ENCODE peak calls at places on chromosome 14, in nine cellular contexts. H is stimulated activated CD4-positive, alpha-beta T cell treated with anti-CD3 and anti-CD28 coated beads, Interleukin-4, amount 100 ng/mL, for 48 hours; T is AG04450; I is GM23248; G is A172; D is neural crest cell; P is NCI-H774; E is HTR-8/SVneo; J is H9. O is an unnamed sample.

GRCh38 chr14:103847954-103848719 is 762 bp upstream of the PPP1R13B start:
- DNase-seq in D (peak), E (no peak), H (no peak), P (peak), J (peak), I (peak), T (no peak), G (no peak), O (peak)

GRCh38 chr14:33229269-33229924 is 290.7 kb downstream of the NPAS3 start:
- DNase-seq in D (no peak), T (no peak), G (peak), P (no peak), E (no peak), I (peak), J (no peak), H (no peak), O (no peak)

GRCh38 chr14:21063479-21063878 is 5.9 kb downstream of the RNASE8 start:
- DNase-seq in H (no peak), T (peak), D (no peak), G (peak), I (peak), E (peak), J (no peak), P (no peak), O (no peak)

GRCh38 chr14:97604731-97605130 is 807.5 kb downstream of the VRK1 start:
- DNase-seq in I (no peak), G (no peak), H (no peak), J (no peak), D (no peak), T (no peak), P (no peak), E (no peak), O (no peak)

GRCh38 chr14:76456891-76457586 is 81.1 kb downstream of the ESRRB start:
- DNase-seq in G (no peak), T (no peak), H (no peak), E (no peak), I (no peak), J (no peak), D (no peak), P (no peak), O (no peak)

GRCh38 chr14:73895939-73896338 is 9.3 kb downstream of the ZNF410 start:
- DNase-seq in E (no peak), I (no peak), D (no peak), J (no peak), H (no peak), T (no peak), P (no peak), G (no peak), O (no peak)

GRCh38 chr14:92728781-92729364 is 19.6 kb downstream of the LGMN start:
- DNase-seq in H (peak), E (no peak), D (no peak), I (no peak), P (peak), G (peak), J (no peak), T (no peak), O (no peak)

GRCh38 chr14:64788706-64789105 is 84.5 kb downstream of the PLEKHG3 start:
- DNase-seq in P (no peak), D (no peak), T (peak), G (peak), E (peak), I (peak), J (no peak), H (no peak), O (no peak)

GRCh38 chr14:90717916-90718315 is 98.3 kb downstream of the TTC7B start:
- DNase-seq in J (no peak), T (no peak), G (no peak), E (no peak), I (no peak), H (no peak), P (no peak), D (no peak), O (no peak)

GRCh38 chr14:61218765-61219164 is 62.4 kb downstream of the TMEM30B start:
- DNase-seq in I (peak), E (no peak), H (no peak), D (no peak), P (no peak), J (no peak), T (no peak), G (no peak), O (no peak)

GRCh38 chr14:72070458-72070857 is 138.2 kb downstream of the RGS6 start:
- DNase-seq in E (no peak), P (no peak), D (no peak), G (no peak), J (no peak), I (no peak), H (no peak), T (no peak), O (no peak)

GRCh38 chr14:20606190-20606901 is 15.2 kb upstream of the RNASE12 start:
- DNase-seq in H (no peak), T (no peak), E (no peak), J (peak), P (peak), G (peak), D (no peak), I (peak), O (peak)

GRCh38 chr14:60658909-60659585 is 9.8 kb upstream of the SIX1 start:
- DNase-seq in G (no peak), D (no peak), J (no peak), I (no peak), P (no peak), E (no peak), H (no peak), T (no peak), O (no peak)

GRCh38 chr14:23416801-23417200 is 8.7 kb upstream of the MYH6 start:
- DNase-seq in G (no peak), E (no peak), J (no peak), T (no peak), D (no peak), I (no peak), P (no peak), H (no peak), O (no peak)

GRCh38 chr14:26622611-26623010 is 24.8 kb upstream of the NOVA1 start:
- DNase-seq in G (no peak), J (no peak), T (no peak), D (no peak), E (no peak), I (no peak), P (no peak), H (no peak), O (no peak)

GRCh38 chr14:20996521-20996920 is 2.6 kb upstream of the SLC39A2 start:
- DNase-seq in H (no peak), G (no peak), P (no peak), E (no peak), J (no peak), T (no peak), D (no peak), I (no peak), O (no peak)

GRCh38 chr14:41872906-41873305 is 266.2 kb downstream of the LRFN5 start:
- DNase-seq in I (peak), T (peak), D (no peak), E (no peak), J (no peak), H (no peak), P (no peak), G (no peak), O (no peak)

GRCh38 chr14:39006721-39007410 is 96.2 kb downstream of the SEC23A start:
- DNase-seq in D (no peak), T (peak), J (no peak), E (no peak), H (no peak), I (peak), P (no peak), G (no peak), O (no peak)

GRCh38 chr14:97379091-97379531 is 581.9 kb downstream of the VRK1 start:
- DNase-seq in T (no peak), P (no peak), D (no peak), E (no peak), H (no peak), I (no peak), G (no peak), J (peak), O (no peak)

GRCh38 chr14:57461777-57462320 is 31.8 kb downstream of the CCDC198 start:
- DNase-seq in D (no peak), I (no peak), J (no peak), T (no peak), H (no peak), P (no peak), G (no peak), E (no peak), O (no peak)

GRCh38 chr14:73717998-73718741 is 4.0 kb upstream of the PNMA1 start:
- DNase-seq in I (no peak), D (no peak), T (no peak), H (no peak), G (no peak), J (peak), E (no peak), P (no peak), O (peak)

GRCh38 chr14:24388474-24389179 is 10.2 kb upstream of the NYNRIN start:
- DNase-seq in P (no peak), H (no peak), J (no peak), I (no peak), T (no peak), D (no peak), E (no peak), G (no peak), O (no peak)

GRCh38 chr14:95328876-95329503 is 9.3 kb upstream of the CLMN start:
- DNase-seq in G (no peak), E (no peak), H (no peak), T (no peak), D (no peak), P (no peak), J (no peak), I (peak), O (no peak)

GRCh38 chr14:54396183-54396492 is 669 bp upstream of the CDKN3 start:
- DNase-seq in H (no peak), G (no peak), I (no peak), T (no peak), D (no peak), E (no peak), J (no peak), P (no peak), O (no peak)

GRCh38 chr14:74826574-74826973 is 49.4 kb downstream of the PROX2 start:
- DNase-seq in G (no peak), I (no peak), P (no peak), J (peak), E (no peak), H (no peak), D (no peak), T (no peak), O (peak)

GRCh38 chr14:105526781-105527380 is 498 bp downstream of the TMEM121 start:
- DNase-seq in D (no peak), G (no peak), H (no peak), E (no peak), J (no peak), I (peak), T (no peak), P (no peak), O (peak)

GRCh38 chr14:51507556-51508511 is 143.9 kb upstream of the FRMD6 start:
- DNase-seq in P (no peak), E (no peak), H (no peak), J (no peak), T (no peak), I (peak), D (no peak), G (peak), O (no peak)

GRCh38 chr14:99168330-99168729 is 103.7 kb downstream of the BCL11B start:
- DNase-seq in T (no peak), G (no peak), H (no peak), D (no peak), J (peak), I (no peak), E (no peak), P (no peak), O (no peak)

GRCh38 chr14:100864960-100865681 is 38.4 kb downstream of the RTL1 start:
- DNase-seq in T (no peak), P (no peak), E (no peak), I (peak), H (no peak), J (no peak), G (peak), D (no peak), O (no peak)

GRCh38 chr14:47278233-47278842 is 397.1 kb downstream of the MDGA2 start:
- DNase-seq in T (no peak), H (peak), D (peak), G (peak), I (peak), J (peak), P (no peak), E (peak), O (peak)

GRCh38 chr14:104423715-104424405 is 155.7 kb upstream of the C14orf180 start:
- DNase-seq in I (no peak), E (no peak), H (no peak), D (no peak), T (no peak), G (no peak), J (no peak), P (no peak), O (no peak)

GRCh38 chr14:50319721-50320120 is 7.6 kb downstream of the DMAC2L start:
- DNase-seq in G (no peak), D (no peak), P (no peak), I (peak), H (no peak), E (no peak), T (no peak), J (no peak), O (no peak)

GRCh38 chr14:104547310-104547997 is 32.1 kb upstream of the C14orf180 start:
- DNase-seq in D (no peak), E (no peak), G (no peak), T (no peak), P (no peak), J (no peak), I (no peak), H (no peak), O (no peak)

GRCh38 chr14:91095178-91095577 is 18.7 kb upstream of the DGLUCY start:
- DNase-seq in H (no peak), T (no peak), E (no peak), I (no peak), P (no peak), J (no peak), G (no peak), D (no peak), O (no peak)

GRCh38 chr14:96221841-96222240 is 17.2 kb downstream of the BDKRB2 start:
- DNase-seq in G (no peak), J (no peak), I (no peak), D (no peak), H (no peak), P (no peak), T (no peak), E (no peak), O (no peak)

O was measured in WTC11.